ENCODE peak calls at places on chromosomes 6 and 20, in eight cellular contexts. O is upper lobe of left lung; K is H9; W is SJCRH30; L is CD4-positive, CD25-positive, alpha-beta regulatory T cell; Z is gastrocnemius medialis; E is heart left ventricle; H is neuronal stem cell. I is an unnamed sample. For H3K4me1, the result is how much of the 10 kb centered on the place peaks cover.

GRCh38 chr20:19515074-19515473 is 243.0 kb upstream of the RIN2 start:
- DNase-seq in K (no peak), Z (no peak), E (no peak), O (no peak), H (no peak), W (no peak), L (no peak), I (no peak)

GRCh38 chr20:9214676-9215075 is 145.8 kb downstream of the PLCB4 start:
- DNase-seq in O (no peak), Z (no peak), E (no peak), H (no peak), K (no peak), W (no peak), L (no peak), I (no peak)

GRCh38 chr20:64011366-64011779 is 24.6 kb upstream of the C20orf204 start:
- DNase-seq in W (no peak), O (no peak), L (peak), Z (no peak), E (no peak), H (no peak), K (no peak), I (no peak)

GRCh38 chr6:170176621-170177382 is 114.1 kb downstream of the DLL1 start:
- DNase-seq in O (no peak), W (peak), L (no peak), Z (no peak), H (no peak), E (no peak), K (no peak), I (no peak)

GRCh38 chr6:16751251-16751946 is 9.9 kb downstream of the ATXN1 start:
- DNase-seq in H (no peak), W (no peak), L (no peak), Z (no peak), K (no peak), E (no peak), O (no peak), I (no peak)

GRCh38 chr6:116444092-116444491 is 17.1 kb upstream of the CALHM6 start:
- DNase-seq in K (no peak), L (peak), O (no peak), H (no peak), W (peak), Z (no peak), E (no peak), I (no peak)

GRCh38 chr20:35215066-35215956 is 11.2 kb upstream of the MMP24 start:
- DNase-seq in O (no peak), W (peak), K (no peak), L (no peak), E (no peak), Z (no peak), H (no peak), I (no peak)

GRCh38 chr6:167295495-167296292 is 4.6 kb downstream of the UNC93A start:
- DNase-seq in L (no peak), O (no peak), H (no peak), W (no peak), Z (no peak), K (no peak), E (no peak), I (no peak)

GRCh38 chr6:15495375-15495901 is 167.4 kb downstream of the DTNBP1 start:
- DNase-seq in Z (peak), O (no peak), W (peak), K (no peak), H (no peak), L (no peak), E (peak), I (no peak)

GRCh38 chr6:69179681-69180080 is 544.6 kb downstream of the ADGRB3 start:
- DNase-seq in O (no peak), E (no peak), H (no peak), Z (no peak), K (peak), W (peak), L (no peak), I (no peak)

GRCh38 chr6:10510592-10511367 is 10.4 kb upstream of the GCNT2 start:
- DNase-seq in H (peak), K (peak), L (peak), W (peak), E (peak), Z (no peak), O (peak), I (no peak)

GRCh38 chr6:37784585-37784967 is 35.0 kb upstream of the ZFAND3 start:
- DNase-seq in O (no peak), H (no peak), W (no peak), L (no peak), K (peak), Z (no peak), E (no peak), I (no peak)

GRCh38 chr6:35473075-35473848 is 5.1 kb downstream of the RPL10A start:
- DNase-seq in H (no peak), E (no peak), K (peak), O (no peak), Z (no peak), L (no peak), W (no peak), I (no peak)

GRCh38 chr6:31795616-31796298 is at the start of gene VARS1:
- DNase-seq in E (peak), H (peak), L (peak), K (peak), O (peak), W (peak), Z (peak), I (peak)

GRCh38 chr20:36311141-36311853 is 5.2 kb downstream of the DLGAP4 start:
- DNase-seq in E (no peak), W (no peak), K (no peak), L (no peak), Z (no peak), H (no peak), O (no peak), I (no peak)

GRCh38 chr6:159252955-159253508 is 83.8 kb downstream of the FNDC1 start:
- DNase-seq in H (peak), E (no peak), K (peak), Z (no peak), L (peak), W (peak), O (no peak), I (no peak)

GRCh38 chr6:143579703-143580102 is 68.2 kb upstream of the FUCA2 start:
- DNase-seq in Z (no peak), K (no peak), L (no peak), W (no peak), E (peak), H (no peak), O (no peak), I (peak)

GRCh38 chr20:3229798-3230197 is 9.2 kb downstream of the SLC4A11 start:
- DNase-seq in Z (no peak), W (no peak), E (no peak), O (no peak), K (no peak), H (no peak), L (no peak), I (no peak)

GRCh38 chr20:63086421-63087235 is 79.9 kb upstream of the BHLHE23 start:
- DNase-seq in H (no peak), W (no peak), L (no peak), E (peak), O (no peak), K (peak), Z (no peak), I (peak)

GRCh38 chr20:51540585-51540984 is 1.9 kb downstream of the NFATC2 start:
- DNase-seq in K (no peak), O (no peak), H (no peak), L (no peak), Z (no peak), E (no peak), W (no peak), I (no peak)

GRCh38 chr6:129849456-129849855 is 11.7 kb downstream of the TMEM244 start:
- DNase-seq in H (no peak), L (no peak), Z (no peak), E (no peak), O (no peak), K (no peak), W (no peak), I (no peak)

GRCh38 chr20:51871943-51872342 is 69.6 kb upstream of the SALL4 start:
- DNase-seq in Z (no peak), H (no peak), W (no peak), L (no peak), E (no peak), O (no peak), K (no peak), I (no peak)

GRCh38 chr20:58985656-58986055 is 4.6 kb downstream of the NELFCD start:
- DNase-seq in K (no peak), O (no peak), L (no peak), H (no peak), E (peak), W (no peak), Z (no peak), I (no peak)

GRCh38 chr6:135163440-135163738 is 17.7 kb upstream of the MYB start:
- DNase-seq in W (no peak), O (no peak), L (peak), Z (no peak), K (no peak), E (no peak), H (no peak), I (no peak)

GRCh38 chr20:58546312-58546711 is 31.1 kb upstream of the APCDD1L start:
- DNase-seq in Z (no peak), E (no peak), H (no peak), L (no peak), K (no peak), O (no peak), W (no peak), I (no peak)

GRCh38 chr20:31570735-31571617 is 34.1 kb upstream of the ID1 start:
- DNase-seq in O (no peak), E (no peak), K (no peak), H (no peak), W (no peak), L (no peak), Z (no peak), I (no peak)

GRCh38 chr6:13924949-13925881 is at the start of gene RNF182:
- DNase-seq in K (no peak), L (peak), Z (no peak), W (no peak), O (no peak), E (no peak), H (peak), I (no peak)

GRCh38 chr6:162963861-162964260 is 236.1 kb downstream of the PACRG start:
- DNase-seq in E (no peak), H (no peak), W (no peak), Z (no peak), L (no peak), O (no peak), K (no peak), I (no peak)

GRCh38 chr20:47784599-47785320 is 521 bp downstream of the SULF2 start:
- DNase-seq in Z (no peak), L (no peak), H (no peak), O (no peak), K (peak), E (peak), W (peak), I (no peak)

GRCh38 chr20:32580970-32581838 is 3.9 kb downstream of the NOL4L start:
- DNase-seq in E (no peak), W (peak), O (peak), L (peak), Z (no peak), K (no peak), H (no peak), I (no peak)

GRCh38 chr20:25020345-25020744 is 27.8 kb upstream of the APMAP start:
- DNase-seq in O (peak), L (no peak), K (no peak), E (peak), H (no peak), Z (no peak), W (no peak), I (no peak)

GRCh38 chr20:60055740-60056139 is 97.5 kb downstream of the CDH26 start:
- DNase-seq in L (peak), W (no peak), E (peak), O (peak), K (peak), Z (no peak), H (no peak), I (peak)

GRCh38 chr6:24252215-24252614 is 105.6 kb downstream of the DCDC2 start:
- DNase-seq in O (no peak), K (no peak), E (no peak), H (peak), W (no peak), Z (no peak), L (no peak), I (no peak)

GRCh38 chr6:125201961-125202729 is 48.6 kb downstream of the TPD52L1 start:
- DNase-seq in Z (no peak), W (peak), E (no peak), L (no peak), H (no peak), K (no peak), O (peak), I (no peak)

GRCh38 chr6:91575032-91575431 is 988.2 kb upstream of the MAP3K7 start:
- DNase-seq in K (no peak), E (no peak), W (no peak), L (no peak), Z (no peak), H (no peak), O (no peak), I (no peak)

GRCh38 chr6:91573826-91574416 is 987.0 kb upstream of the MAP3K7 start:
- DNase-seq in E (no peak), H (no peak), Z (no peak), O (no peak), L (no peak), K (no peak), W (no peak), I (no peak)

GRCh38 chr6:91569071-91569470 is 982.2 kb upstream of the MAP3K7 start:
- DNase-seq in L (no peak), W (peak), H (no peak), E (no peak), O (no peak), K (no peak), Z (no peak), I (no peak)

DNA sequence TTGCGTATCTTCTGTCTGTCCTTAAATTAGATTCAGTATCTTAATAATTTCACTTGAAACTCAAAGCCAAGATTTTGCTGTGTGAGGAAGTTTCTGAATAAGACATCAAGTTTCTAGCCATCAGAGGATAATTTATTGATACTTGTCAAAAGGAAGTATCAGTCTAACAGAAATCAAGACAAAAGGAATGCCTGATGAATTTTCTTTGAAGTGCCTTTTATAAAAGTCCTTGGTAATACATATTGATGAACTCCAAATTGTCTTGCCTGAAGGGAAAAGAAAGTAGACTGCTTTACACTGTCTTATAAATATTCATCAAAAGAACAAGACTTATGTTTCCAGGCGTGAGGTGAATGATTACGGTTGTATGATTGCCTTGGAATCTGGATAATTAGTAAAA is 986.0 kb upstream of the MAP3K7 start:
- DNase-seq in K (no peak), O (no peak), E (no peak), L (no peak), Z (no peak), H (no peak), W (no peak), I (no peak)
- H3K4me1 ChIP-seq in K (under half), O (under half), E (under half), L (under half), Z (under half), H (under half), W (under half), I (under half)

GRCh38 chr20:53898558-53898931 is 171.8 kb downstream of the BCAS1 start:
- DNase-seq in O (no peak), Z (no peak), K (no peak), L (no peak), W (peak), E (no peak), H (no peak), I (no peak)

GRCh38 chr20:53901697-53902096 is 168.7 kb downstream of the BCAS1 start:
- DNase-seq in K (no peak), W (peak), L (no peak), H (no peak), O (no peak), E (no peak), Z (no peak), I (no peak)

GRCh38 chr20:53901064-53901463 is 169.3 kb downstream of the BCAS1 start:
- DNase-seq in H (no peak), L (no peak), W (peak), Z (no peak), K (no peak), O (no peak), E (no peak), I (no peak)

GRCh38 chr20:53899351-53900167 is 170.8 kb downstream of the BCAS1 start:
- DNase-seq in K (no peak), Z (peak), L (peak), H (no peak), O (peak), W (peak), E (no peak), I (no peak)

DNA sequence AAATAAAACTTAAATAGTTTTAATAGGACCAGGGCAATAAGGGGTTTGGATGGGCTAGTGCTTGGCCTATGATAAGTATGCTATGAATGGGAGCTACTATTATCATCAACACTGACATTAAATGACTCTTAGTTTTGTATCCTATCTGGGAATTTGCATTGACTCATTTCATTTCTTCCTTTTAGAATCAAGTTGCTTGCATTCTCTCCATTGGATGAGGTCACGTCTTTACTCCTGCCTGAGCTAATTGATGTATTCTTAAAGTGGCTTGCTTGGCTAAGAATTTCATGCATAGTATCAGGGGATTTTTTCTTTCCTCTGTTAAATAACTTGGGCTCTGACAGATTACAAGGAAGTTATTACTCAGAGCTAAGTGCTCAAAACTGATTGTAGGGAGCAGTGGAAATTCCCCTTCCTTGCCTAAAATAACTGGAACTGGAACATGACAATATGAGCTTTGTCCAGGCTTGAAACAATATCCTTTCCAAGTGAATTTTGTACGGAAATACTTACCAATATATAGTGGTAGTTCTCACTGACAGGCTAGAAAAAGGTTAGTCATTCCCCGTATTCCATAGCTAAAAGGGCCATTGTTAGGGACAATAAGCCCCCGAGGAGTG is 169.9 kb downstream of the BCAS1 start:
- DNase-seq in H (no peak), W (peak), L (no peak), Z (no peak), E (no peak), K (no peak), O (no peak), I (no peak)
- H3K4me1 ChIP-seq in H (under half), W (under half), L (under half), Z (under half), E (under half), K (under half), O (under half), I (under half)

GRCh38 chr6:53922571-53922981 is 127.8 kb downstream of the LRRC1 start:
- DNase-seq in H (no peak), Z (no peak), O (no peak), W (no peak), K (peak), L (no peak), E (no peak), I (no peak)
- H3K4me1 ChIP-seq in H (under half), Z (under half), O (under half), W (under half), K (under half), L (under half), E (under half), I (under half)

DNA sequence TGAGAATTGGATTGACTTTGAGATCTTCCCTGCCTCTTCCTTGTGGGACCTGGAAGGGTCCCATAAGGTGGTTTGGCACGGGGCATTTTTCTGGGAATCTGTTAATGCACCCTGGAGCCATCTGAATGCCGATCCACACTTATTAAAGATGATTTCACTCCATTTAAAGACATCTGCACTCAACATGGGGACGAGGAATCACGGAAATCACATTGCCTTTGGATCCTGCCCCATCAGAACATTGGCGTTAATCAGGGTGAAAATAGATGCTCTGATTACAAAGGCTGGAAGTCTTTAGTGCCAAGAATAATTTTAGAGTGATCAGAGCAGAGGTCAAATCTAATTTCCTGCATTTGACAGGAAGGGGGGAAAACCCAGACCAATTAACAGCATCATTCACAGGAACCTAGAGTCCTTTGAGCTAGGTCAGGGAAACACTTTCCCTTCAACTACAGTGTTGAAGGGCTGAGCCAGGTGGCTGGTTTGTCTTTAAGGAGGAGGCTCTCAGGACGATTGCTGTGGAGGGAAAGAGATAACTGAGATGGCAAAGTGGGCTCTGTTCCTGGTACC is 112.1 kb downstream of the SCML4 start:
- DNase-seq in L (no peak), W (no peak), O (no peak), E (no peak), H (no peak), Z (no peak), K (no peak), I (no peak)
- H3K4me1 ChIP-seq in L (under half), W (under half), O (under half), E (under half), H (under half), Z (under half), K (under half), I (under half)

GRCh38 chr6:107720762-107721161 is 103.4 kb downstream of the SCML4 start:
- DNase-seq in K (no peak), L (no peak), H (no peak), Z (no peak), W (no peak), E (no peak), O (no peak), I (no peak)
- H3K4me1 ChIP-seq in K (under half), L (under half), H (under half), Z (under half), W (under half), E (under half), O (under half), I (under half)

DNA sequence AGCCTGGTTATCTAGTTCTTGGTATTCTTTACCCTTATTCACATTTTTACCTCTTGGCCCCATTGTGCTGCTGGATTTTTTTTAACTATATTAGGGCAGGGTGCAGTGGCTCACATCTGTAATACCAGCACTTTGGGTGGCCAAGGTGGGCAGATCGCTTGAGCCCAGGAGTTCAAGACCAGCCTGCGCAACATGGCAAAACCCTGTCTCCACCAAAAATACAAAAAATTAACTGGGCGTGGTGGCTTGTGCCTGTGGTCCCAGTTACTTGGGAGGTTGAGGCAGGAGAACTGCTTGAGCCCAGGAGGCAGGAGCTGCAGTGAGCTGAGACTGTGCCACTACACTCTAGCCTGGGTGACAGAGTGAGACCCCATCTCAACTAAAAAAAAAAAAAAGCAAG is 12.2 kb upstream of the TAF8 start:
- DNase-seq in K (no peak), Z (no peak), E (no peak), H (no peak), W (no peak), L (no peak), O (no peak), I (no peak)
- H3K4me1 ChIP-seq in K (under half), Z (under half), E (under half), H (under half), W (under half), L (half or more), O (half or more), I (under half)

GRCh38 chr6:41572613-41573012 is 26.4 kb downstream of the FOXP4 start:
- DNase-seq in E (no peak), L (no peak), W (no peak), O (no peak), K (no peak), H (no peak), Z (no peak), I (no peak)
- H3K4me1 ChIP-seq in E (under half), L (under half), W (under half), O (under half), K (under half), H (half or more), Z (under half), I (under half)